ENCODE peak calls at places on chromosomes 1 and 21, in seven cellular contexts. L, Y, U, K, I, H and T are unnamed samples.

GRCh38 chr1:54460346-54460745 is 54.2 kb upstream of the SSBP3 start:
- DNase-seq in Y (no peak), U (no peak), I (no peak), L (no peak), H (no peak), K (no peak), T (no peak)

GRCh38 chr1:96308314-96308713 is 413.3 kb upstream of the PTBP2 start:
- DNase-seq in U (no peak), H (no peak), I (no peak), Y (no peak), L (no peak), K (no peak), T (no peak)

GRCh38 chr21:43269981-43270670 is 101.3 kb downstream of the CRYAA start:
- DNase-seq in K (no peak), L (no peak), Y (no peak), U (no peak), I (no peak), H (no peak), T (no peak)

GRCh38 chr1:18955442-18956188 is 861 bp downstream of the IFFO2 start:
- DNase-seq in K (peak; percentile 66), I (no peak), L (no peak), Y (no peak), H (peak; percentile 67), U (peak; percentile 55), T (peak; percentile 59)

GRCh38 chr1:214344897-214345296 is 63.9 kb downstream of the SMYD2 start:
- DNase-seq in H (no peak), L (no peak), Y (no peak), K (no peak), I (no peak), U (no peak), T (no peak)

GRCh38 chr1:230139306-230139705 is 72.3 kb downstream of the GALNT2 start:
- DNase-seq in K (no peak), Y (no peak), H (no peak), U (no peak), I (no peak), L (no peak), T (no peak)

GRCh38 chr1:57204942-57205787 is 218.7 kb downstream of the DAB1 start:
- DNase-seq in Y (no peak), H (no peak), K (no peak), U (no peak), I (peak; percentile 57), L (no peak), T (no peak)

GRCh38 chr1:183956559-183957188 is 80.9 kb downstream of the COLGALT2 start:
- DNase-seq in H (no peak), K (no peak), U (no peak), Y (peak; percentile 30), L (peak; percentile 87), I (peak; percentile 81), T (no peak)

GRCh38 chr1:216422821-216423529 is at the start of gene USH2A:
- DNase-seq in U (no peak), K (peak; percentile 21), I (no peak), H (peak; percentile 12), L (no peak), Y (no peak), T (peak; percentile 15)

GRCh38 chr1:30988045-30988444 is 77.5 kb downstream of the PUM1 start:
- DNase-seq in Y (no peak), L (peak; percentile 54), U (no peak), I (peak; percentile 17), H (no peak), K (no peak), T (no peak)

GRCh38 chr1:40185951-40186864 is 25.0 kb downstream of the RLF start:
- DNase-seq in I (peak; percentile 67), U (no peak), Y (no peak), K (no peak), L (peak; percentile 62), H (no peak), T (no peak)

GRCh38 chr1:30525980-30526651 is 197.3 kb downstream of the MATN1 start:
- DNase-seq in H (peak; percentile 5), U (peak; percentile 23), I (peak; percentile 65), Y (peak; percentile 36), K (no peak), L (peak; percentile 44), T (no peak)

DNA sequence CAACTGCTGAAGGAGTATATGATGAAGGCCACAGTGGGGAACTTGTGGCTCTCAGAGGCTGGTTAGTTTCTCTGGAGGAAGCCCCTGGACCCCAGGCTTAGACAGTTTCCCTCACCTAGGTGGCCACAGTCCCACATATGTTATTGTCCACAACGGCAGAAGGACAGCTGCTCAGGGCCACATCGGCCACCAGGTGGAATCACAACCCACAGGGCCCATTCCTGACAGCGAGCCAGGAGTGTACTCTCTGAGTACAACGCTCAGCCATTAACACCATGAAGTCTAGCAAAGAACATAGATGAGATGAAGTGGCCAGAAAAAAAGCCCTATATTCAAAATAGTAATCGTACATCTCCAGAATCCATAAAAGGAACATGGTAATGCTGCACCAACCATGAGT is 383.1 kb downstream of the HHAT start:
- DNase-seq in L (no peak), I (no peak), U (no peak), K (no peak), Y (no peak), H (peak; percentile 21), T (no peak)
- TF ChIP-seq CTCF in L (no peak), I (no peak), U (no peak), K (peak; percentile 27), Y (no peak), H (no peak), T (peak; percentile 17)

GRCh38 chr1:1068374-1069060 is 5.6 kb downstream of the RNF223 start:
- DNase-seq in K (peak; percentile 69), H (peak; percentile 51), Y (no peak), I (no peak), L (no peak), U (peak; percentile 91), T (peak; percentile 59)
- H3K27me3 ChIP-seq in K (no peaks in the 10 kb centered on the region), H (no peaks in the 10 kb centered on the region), Y (peaks cover 90% of the 10 kb centered on the region), I (no peaks in the 10 kb centered on the region), L (no peaks in the 10 kb centered on the region), U (peaks cover 35% of the 10 kb centered on the region), T (no peaks in the 10 kb centered on the region)

GRCh38 chr1:53238197-53239155 is at the start of gene MAGOH:
- DNase-seq in H (peak; percentile 94), U (peak; percentile 94), I (peak; percentile 89), K (peak; percentile 93), Y (peak; percentile 88), L (peak; percentile 96), T (peak; percentile 95)
- TF ChIP-seq CTCF in H (no peak), U (no peak), I (no peak), K (no peak), Y (no peak), L (no peak), T (no peak)

GRCh38 chr1:22618056-22618455 is 18.4 kb upstream of the C1QA start:
- DNase-seq in U (no peak), I (no peak), Y (no peak), H (no peak), K (no peak), L (no peak), T (no peak)
- H3K27me3 ChIP-seq in U (peaks cover 34% of the 10 kb centered on the region), I (peaks cover 17% of the 10 kb centered on the region), Y (peaks cover 89% of the 10 kb centered on the region), H (no peaks in the 10 kb centered on the region), K (no peaks in the 10 kb centered on the region), L (peaks cover 61% of the 10 kb centered on the region), T (no peaks in the 10 kb centered on the region)